ENCODE peak calls at places on chromosomes 5 and 9, in nine cellular contexts. One of them, this sample, is unnamed.

GRCh38 chr5:181217111-181217804 is 5.8 kb upstream of the TRIM41 start:
- DNase-seq in NAMALWA: peak
- DNase-seq in LHCN-M2: no peak
- DNase-seq in fibroblast of the aortic adventitia: peak
- DNase-seq in stimulated activated naive B cell treated with anti-CD40 and anti-IgM and Interleukin-4, amounts not matched to agents 10 μg/mL and 1 μg/mL and 100 μg/mL, for 72 hours: peak
- DNase-seq in CD4-positive, CD25-positive, alpha-beta regulatory T cell: peak
- DNase-seq in OCI-M1: no peak
- DNase-seq in H54: no peak
- DNase-seq in T-helper 9 cell: peak
- DNase-seq in this sample: peak

GRCh38 chr5:102583663-102584062 is 84.9 kb upstream of the SLCO6A1 start:
- DNase-seq in LHCN-M2: peak
- DNase-seq in T-helper 9 cell: no peak
- DNase-seq in OCI-M1: peak
- DNase-seq in H54: no peak
- DNase-seq in NAMALWA: peak
- DNase-seq in fibroblast of the aortic adventitia: peak
- DNase-seq in stimulated activated naive B cell treated with anti-CD40 and anti-IgM and Interleukin-4, amounts not matched to agents 10 μg/mL and 1 μg/mL and 100 μg/mL, for 72 hours: no peak
- DNase-seq in CD4-positive, CD25-positive, alpha-beta regulatory T cell: no peak
- DNase-seq in this sample: peak

GRCh38 chr9:17472126-17472525 is 106.7 kb upstream of the SH3GL2 start:
- DNase-seq in OCI-M1: no peak
- DNase-seq in fibroblast of the aortic adventitia: no peak
- DNase-seq in stimulated activated naive B cell treated with anti-CD40 and anti-IgM and Interleukin-4, amounts not matched to agents 10 μg/mL and 1 μg/mL and 100 μg/mL, for 72 hours: no peak
- DNase-seq in T-helper 9 cell: no peak
- DNase-seq in CD4-positive, CD25-positive, alpha-beta regulatory T cell: no peak
- DNase-seq in H54: no peak
- DNase-seq in LHCN-M2: peak
- DNase-seq in NAMALWA: no peak
- DNase-seq in this sample: no peak

GRCh38 chr9:131837316-131837715 is 97.4 kb upstream of the RAPGEF1 start:
- DNase-seq in CD4-positive, CD25-positive, alpha-beta regulatory T cell: no peak
- DNase-seq in NAMALWA: no peak
- DNase-seq in fibroblast of the aortic adventitia: no peak
- DNase-seq in T-helper 9 cell: no peak
- DNase-seq in stimulated activated naive B cell treated with anti-CD40 and anti-IgM and Interleukin-4, amounts not matched to agents 10 μg/mL and 1 μg/mL and 100 μg/mL, for 72 hours: no peak
- DNase-seq in OCI-M1: peak
- DNase-seq in LHCN-M2: no peak
- DNase-seq in H54: no peak
- DNase-seq in this sample: no peak

GRCh38 chr9:97564291-97565175 is 63.1 kb downstream of the TMOD1 start:
- DNase-seq in LHCN-M2: peak
- DNase-seq in CD4-positive, CD25-positive, alpha-beta regulatory T cell: no peak
- DNase-seq in OCI-M1: peak
- DNase-seq in H54: peak
- DNase-seq in NAMALWA: no peak
- DNase-seq in T-helper 9 cell: no peak
- DNase-seq in stimulated activated naive B cell treated with anti-CD40 and anti-IgM and Interleukin-4, amounts not matched to agents 10 μg/mL and 1 μg/mL and 100 μg/mL, for 72 hours: no peak
- DNase-seq in fibroblast of the aortic adventitia: peak
- DNase-seq in this sample: peak

GRCh38 chr9:134130503-134131375 is 5.1 kb upstream of the WDR5 start:
- DNase-seq in NAMALWA: no peak
- DNase-seq in T-helper 9 cell: no peak
- DNase-seq in fibroblast of the aortic adventitia: peak
- DNase-seq in CD4-positive, CD25-positive, alpha-beta regulatory T cell: no peak
- DNase-seq in OCI-M1: no peak
- DNase-seq in H54: peak
- DNase-seq in stimulated activated naive B cell treated with anti-CD40 and anti-IgM and Interleukin-4, amounts not matched to agents 10 μg/mL and 1 μg/mL and 100 μg/mL, for 72 hours: no peak
- DNase-seq in LHCN-M2: peak
- DNase-seq in this sample: no peak

GRCh38 chr5:3216386-3216785 is 379.2 kb upstream of the IRX1 start:
- DNase-seq in CD4-positive, CD25-positive, alpha-beta regulatory T cell: no peak
- DNase-seq in stimulated activated naive B cell treated with anti-CD40 and anti-IgM and Interleukin-4, amounts not matched to agents 10 μg/mL and 1 μg/mL and 100 μg/mL, for 72 hours: no peak
- DNase-seq in NAMALWA: no peak
- DNase-seq in H54: no peak
- DNase-seq in LHCN-M2: no peak
- DNase-seq in T-helper 9 cell: no peak
- DNase-seq in OCI-M1: no peak
- DNase-seq in fibroblast of the aortic adventitia: no peak
- DNase-seq in this sample: no peak

GRCh38 chr5:56685503-56686217 is 129.7 kb upstream of the MAP3K1 start:
- DNase-seq in fibroblast of the aortic adventitia: no peak
- DNase-seq in LHCN-M2: no peak
- DNase-seq in T-helper 9 cell: no peak
- DNase-seq in H54: no peak
- DNase-seq in CD4-positive, CD25-positive, alpha-beta regulatory T cell: no peak
- DNase-seq in OCI-M1: no peak
- DNase-seq in NAMALWA: peak
- DNase-seq in stimulated activated naive B cell treated with anti-CD40 and anti-IgM and Interleukin-4, amounts not matched to agents 10 μg/mL and 1 μg/mL and 100 μg/mL, for 72 hours: no peak
- DNase-seq in this sample: no peak